ENCODE peak calls at places on chromosomes 5 and 9, in four cellular contexts. O, E, F and X are unnamed samples.

GRCh38 chr5:140488914-140489313 is 58.5 kb upstream of the EIF4EBP3 start:
- DNase-seq in O (no peak), E (no peak), F (no peak), X (no peak)

GRCh38 chr5:168282120-168282519 is 9.3 kb upstream of the WWC1 start:
- DNase-seq in O (no peak), E (peak), F (peak), X (no peak)

GRCh38 chr5:131104169-131104775 is 60.8 kb downstream of the HINT1 start:
- DNase-seq in F (no peak), E (no peak), O (peak), X (no peak)

GRCh38 chr9:123355761-123356520 is at the start of gene CRB2:
- DNase-seq in F (no peak), E (no peak), O (no peak), X (no peak)

GRCh38 chr5:83837261-83837894 is 116.7 kb upstream of the HAPLN1 start:
- DNase-seq in O (no peak), F (peak), E (no peak), X (no peak)

GRCh38 chr9:135718616-135719015 is 16.6 kb downstream of the KCNT1 start:
- DNase-seq in F (peak), E (no peak), O (peak), X (peak)

GRCh38 chr9:32644698-32645097 is 9.2 kb upstream of the TAF1L start:
- DNase-seq in F (peak), E (no peak), O (peak), X (no peak)

GRCh38 chr5:157603333-157604190 is 28.0 kb upstream of the ADAM19 start:
- DNase-seq in F (peak), E (peak), O (peak), X (peak)

GRCh38 chr5:6220346-6221088 is 157.8 kb downstream of the MED10 start:
- DNase-seq in O (no peak), F (no peak), E (no peak), X (no peak)

GRCh38 chr9:130237763-130238524 is 27.6 kb upstream of the HMCN2 start:
- DNase-seq in E (no peak), O (no peak), F (no peak), X (no peak)

GRCh38 chr5:120304653-120305052 is 159.4 kb upstream of the PRR16 start:
- DNase-seq in E (peak), O (peak), F (peak), X (no peak)

GRCh38 chr9:132970306-132971062 is 8.0 kb upstream of the GFI1B start:
- DNase-seq in F (no peak), E (no peak), O (no peak), X (no peak)

GRCh38 chr5:54013556-54014157 is 296.7 kb downstream of the ARL15 start:
- DNase-seq in F (peak), E (peak), O (peak), X (peak)

GRCh38 chr5:32461441-32462120 is 17.0 kb upstream of the ZFR start:
- DNase-seq in F (peak), O (no peak), E (no peak), X (no peak)
- TF ChIP-seq EZH2 in F (no peak), O (no peak), E (no peak), X (no peak)

DNA sequence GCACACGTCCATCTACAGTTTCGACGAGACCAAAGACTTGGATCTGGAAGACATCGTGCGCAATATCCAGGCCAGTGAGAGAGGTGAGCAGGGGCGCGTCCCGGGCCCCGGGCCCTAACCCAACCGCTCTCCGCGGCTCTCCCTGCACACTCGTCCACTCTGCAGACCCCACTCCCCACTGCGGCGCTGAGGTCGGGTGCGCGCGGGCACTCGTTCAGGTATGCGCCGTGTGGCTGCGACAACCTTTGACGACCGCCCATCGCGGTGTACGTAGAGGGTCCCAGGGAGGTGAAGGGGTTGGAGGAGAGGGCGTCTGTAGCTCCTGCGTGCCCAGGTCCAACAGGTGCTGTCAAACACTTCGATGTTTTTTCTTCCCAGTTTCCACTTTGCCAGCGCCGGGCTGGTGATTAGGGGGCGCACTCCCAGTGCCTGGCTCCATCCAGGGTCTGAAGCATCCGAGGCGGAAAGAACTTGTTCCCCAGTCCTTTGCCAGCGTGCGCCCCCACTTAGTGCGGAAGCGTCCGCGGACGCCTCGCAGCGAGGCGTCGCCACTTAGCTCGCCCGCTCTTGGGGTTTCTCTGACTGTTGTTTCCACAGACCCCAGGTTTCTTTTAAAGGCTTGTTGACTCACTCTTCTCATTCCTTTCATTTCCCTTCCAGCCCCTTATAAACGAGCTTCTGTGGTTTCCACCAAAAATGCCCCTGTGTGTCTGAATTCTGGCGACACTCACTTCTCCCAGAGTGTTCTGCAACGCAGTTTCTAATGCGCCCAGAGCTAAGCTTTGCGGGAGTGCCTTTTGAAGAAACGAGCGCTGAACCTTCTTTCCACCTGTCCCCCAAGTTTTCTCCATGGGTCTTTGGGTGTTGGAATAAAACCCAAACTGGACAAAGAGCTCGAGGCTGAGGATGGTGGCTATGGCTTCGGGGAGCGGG is 1.6 kb downstream of the NPR3 start:
- DNase-seq in O (no peak), E (peak), F (no peak), X (no peak)
- TF ChIP-seq EZH2 in O (peak), E (peak), F (peak), X (no peak)

GRCh38 chr5:115170924-115171510 is 1.3 kb upstream of the TRIM36 start:
- DNase-seq in E (no peak), O (no peak), F (no peak), X (no peak)

GRCh38 chr5:115169392-115170127 is at the start of gene TRIM36:
- DNase-seq in F (peak), O (peak), E (peak), X (no peak)

GRCh38 chr5:115170128-115170923 is 618 bp upstream of the TRIM36 start:
- DNase-seq in O (no peak), E (no peak), F (no peak), X (no peak)

GRCh38 chr5:115166744-115167393 is 2.8 kb downstream of the TRIM36 start:
- DNase-seq in F (no peak), E (no peak), O (no peak), X (no peak)

GRCh38 chr5:115168829-115169391 is 798 bp downstream of the TRIM36 start:
- DNase-seq in O (peak), F (no peak), E (no peak), X (no peak)
- TF ChIP-seq EZH2 in O (no peak), F (peak), E (peak), X (no peak)

DNA sequence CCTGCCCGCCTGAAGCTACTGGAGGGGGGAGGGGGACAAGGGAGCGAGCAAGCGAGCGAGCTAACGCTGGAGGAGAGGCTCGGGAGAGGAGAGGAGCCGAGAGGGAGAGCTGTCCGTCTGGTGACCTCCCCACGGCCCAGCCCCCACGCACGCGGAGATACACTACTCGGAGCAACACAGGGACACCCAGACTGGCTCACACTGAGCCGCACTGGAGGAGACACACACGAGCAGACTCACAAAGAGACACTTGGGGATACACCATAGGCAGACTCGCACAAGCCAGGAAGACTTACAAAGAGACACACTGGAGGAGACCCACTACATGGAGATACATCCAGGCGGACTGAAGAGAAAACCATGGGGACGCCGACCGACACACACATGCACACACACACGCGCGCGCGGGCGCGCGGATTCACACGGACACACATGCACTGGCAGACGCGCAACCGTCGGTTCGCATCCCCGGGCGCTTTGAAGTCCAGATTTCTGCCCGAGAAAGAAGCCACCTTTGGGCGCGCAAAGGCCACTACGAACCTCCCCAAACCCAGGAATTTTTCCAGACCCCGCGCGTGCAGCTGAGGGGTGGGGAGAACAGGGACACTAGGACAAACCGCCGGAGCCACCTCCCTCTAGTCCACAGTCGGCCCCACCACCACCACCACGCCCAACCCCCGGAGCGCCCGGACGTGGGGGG is 703 bp downstream of the CNTFR start:
- DNase-seq in F (no peak), O (no peak), E (no peak), X (no peak)
- TF ChIP-seq EZH2 in F (peak), O (peak), E (peak), X (no peak)

DNA sequence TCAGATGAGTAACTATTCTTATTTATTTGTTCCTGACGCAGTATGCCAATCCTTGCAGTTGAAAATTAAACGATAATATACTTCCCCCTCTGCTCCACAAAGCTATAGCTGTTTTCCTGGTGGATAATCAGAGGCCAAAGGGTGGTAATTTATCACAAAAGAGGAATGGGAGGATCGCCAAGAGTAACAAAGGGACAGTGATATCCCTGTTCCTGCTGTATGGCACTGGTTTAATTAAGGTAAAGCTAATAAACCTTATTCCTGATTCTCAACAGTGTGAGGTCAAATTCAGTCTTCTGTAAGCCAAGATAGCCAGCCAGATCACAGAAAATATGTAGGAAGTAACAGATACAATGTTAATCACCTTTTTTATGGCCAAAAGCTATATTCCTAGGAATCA is 33.4 kb upstream of the PTGER4 start:
- DNase-seq in F (no peak), E (no peak), O (no peak), X (no peak)
- TF ChIP-seq EZH2 in F (no peak), E (no peak), O (no peak), X (no peak)

GRCh38 chr5:169706070-169706469 is 69.0 kb downstream of the DOCK2 start:
- DNase-seq in F (no peak), E (no peak), O (no peak), X (no peak)
- TF ChIP-seq EZH2 in F (no peak), E (no peak), O (no peak), X (no peak)

DNA sequence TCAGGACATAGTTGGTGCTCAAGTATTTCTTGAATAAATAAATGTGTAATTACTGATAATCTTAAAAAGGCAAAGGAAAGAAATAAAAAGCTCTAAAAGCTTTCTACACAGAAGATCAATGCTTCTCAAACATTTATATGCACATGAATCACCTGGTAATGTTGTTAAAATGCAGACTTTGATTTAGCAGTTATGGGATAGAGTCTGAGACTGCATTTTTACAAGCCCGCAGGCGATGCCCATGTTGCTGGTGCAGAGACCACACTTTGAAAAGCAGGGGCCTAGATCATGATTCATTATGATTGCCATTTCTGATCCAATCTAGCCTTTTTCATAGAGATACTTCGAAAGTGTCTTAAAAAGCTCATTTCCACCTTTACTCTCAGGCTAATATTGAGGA is 3.5 kb upstream of the CCDC152 start:
- DNase-seq in F (no peak), E (no peak), O (no peak), X (no peak)
- TF ChIP-seq EZH2 in F (no peak), E (no peak), O (no peak), X (no peak)

DNA sequence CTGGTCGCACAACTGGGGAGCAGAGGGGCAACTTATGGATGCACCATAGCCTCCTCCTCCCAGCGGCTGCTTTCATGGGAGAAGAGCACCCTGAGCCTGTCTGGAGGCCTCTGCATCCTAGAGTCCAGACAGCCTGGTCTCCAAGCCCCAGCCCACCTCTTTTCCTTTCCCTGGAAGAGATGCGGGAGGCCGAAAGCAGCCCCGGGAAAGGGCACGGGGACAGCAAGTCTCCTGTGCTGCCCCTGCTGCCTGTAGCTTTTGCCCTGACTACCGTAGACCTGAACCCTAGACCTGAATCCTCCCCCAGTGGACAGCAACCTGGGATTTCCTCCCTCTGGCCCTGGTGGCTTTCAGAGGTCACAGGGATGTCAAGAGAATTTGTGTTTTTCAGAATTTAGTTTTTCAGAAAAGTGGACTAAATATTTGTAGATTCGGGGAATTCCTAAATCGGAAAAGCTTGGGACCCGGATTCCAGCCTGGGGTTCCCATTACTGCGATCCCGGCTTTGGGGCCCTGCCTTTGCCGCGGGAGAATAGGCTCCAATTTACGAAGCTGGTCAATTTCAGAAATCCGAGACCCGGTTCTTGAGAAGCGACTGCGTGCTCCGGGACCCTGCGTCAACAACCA is 4.3 kb upstream of the PITX1 start:
- DNase-seq in O (no peak), E (no peak), F (no peak), X (no peak)
- TF ChIP-seq EZH2 in O (peak), E (peak), F (no peak), X (no peak)

GRCh38 chr5:59259238-59259637 is 634.3 kb downstream of the PDE4D start:
- DNase-seq in E (peak), O (no peak), F (no peak), X (no peak)

GRCh38 chr5:59254055-59254687 is 639.4 kb downstream of the PDE4D start:
- DNase-seq in O (no peak), E (no peak), F (no peak), X (no peak)

GRCh38 chr5:59256331-59256730 is 637.2 kb downstream of the PDE4D start:
- DNase-seq in E (no peak), F (no peak), O (no peak), X (no peak)

GRCh38 chr5:59260973-59261372 is 632.6 kb downstream of the PDE4D start:
- DNase-seq in F (no peak), O (no peak), E (no peak), X (no peak)

DNA sequence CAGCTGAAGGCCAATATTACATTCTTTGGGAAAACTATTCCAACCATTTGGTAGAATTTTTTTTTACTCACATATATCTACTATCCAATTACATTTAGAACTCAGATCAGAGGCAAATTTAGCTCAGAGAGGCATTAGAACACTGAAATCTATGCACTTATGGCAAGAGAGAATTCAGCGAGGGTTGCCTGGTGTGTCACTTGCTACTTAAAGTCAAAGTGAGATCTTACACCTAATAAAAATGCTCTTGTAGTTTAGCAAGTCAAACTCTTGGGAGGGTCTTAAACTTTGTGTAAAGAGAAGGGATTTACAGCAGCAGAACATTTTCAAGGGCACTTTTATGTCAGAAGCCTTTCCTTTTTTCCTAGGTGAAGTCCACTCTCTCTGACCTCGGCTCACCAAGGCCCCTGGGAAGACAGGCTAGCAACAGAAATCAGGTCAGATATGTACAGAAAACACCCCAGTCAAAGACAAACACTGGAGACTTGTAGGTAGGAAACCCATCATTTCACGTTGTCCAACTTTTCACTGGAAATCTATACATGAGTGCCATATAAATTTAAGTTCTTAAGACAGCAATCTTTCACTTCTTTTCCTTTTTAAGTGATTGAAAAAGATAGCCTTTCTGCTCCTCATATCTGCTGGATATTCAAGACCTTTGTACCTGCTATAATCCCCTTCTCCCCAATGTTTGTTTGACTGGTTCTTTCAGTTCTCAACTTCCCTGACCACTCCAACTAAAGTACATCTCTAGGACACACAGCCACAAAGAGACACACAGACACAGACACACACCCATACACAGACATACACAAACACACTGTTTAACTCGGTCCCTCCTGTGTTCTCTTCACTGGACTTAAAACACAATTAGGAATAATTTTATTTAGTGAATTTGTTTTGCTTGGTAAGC is 635.8 kb downstream of the PDE4D start:
- DNase-seq in E (no peak), O (no peak), F (no peak), X (no peak)
- TF ChIP-seq EZH2 in E (no peak), O (no peak), F (no peak), X (no peak)

GRCh38 chr5:93584531-93585053 is 1.6 kb downstream of the NR2F1 start:
- DNase-seq in E (no peak), O (no peak), F (no peak), X (no peak)

GRCh38 chr5:93582677-93583524 is at the start of gene NR2F1:
- DNase-seq in E (peak), F (peak), O (peak), X (no peak)

GRCh38 chr5:93585054-93585751 is 2.2 kb downstream of the NR2F1 start:
- DNase-seq in O (peak), E (no peak), F (no peak), X (no peak)

GRCh38 chr5:93583525-93583798 is 440 bp downstream of the NR2F1 start:
- DNase-seq in O (no peak), F (no peak), E (no peak), X (no peak)

GRCh38 chr5:93583799-93584530 is 943 bp downstream of the NR2F1 start:
- DNase-seq in O (peak), E (peak), F (no peak), X (peak)
- TF ChIP-seq EZH2 in O (no peak), E (no peak), F (no peak), X (no peak)